ENCODE peak calls at places on chromosome 1, in ten cellular contexts. One of them, this sample, is unnamed.
A peak's percentile ranks its signal among the peaks of the same experiment; 100 is the strongest.

GRCh38 chr1:178768423-178768822 is 43.4 kb downstream of the RALGPS2 start:
- DNase-seq in GM13976: peak; percentile 61
- DNase-seq in NCI-H1105 treated with DMSO at 0.1 percent for 48 hours: peak; percentile 52
- DNase-seq in glutamatergic neuron: no peak
- DNase-seq in NCI-H1694 treated with DMSO at 0.1 percent for 48 hours: peak; percentile 19
- DNase-seq in NCI-H2107: peak; percentile 12
- DNase-seq in OCI-LY7: peak; percentile 46
- DNase-seq in GM23248: peak; percentile 58
- DNase-seq in activated naive CD4-positive, alpha-beta T cell treated with anti-CD3 and anti-CD28 coated beads, Interleukin-2, amount 10 ng/mL, durations not matched to agents 7 days and 5 days: peak; percentile 37
- DNase-seq in heart left ventricle: peak; percentile 42
- DNase-seq in this sample: peak; percentile 29

GRCh38 chr1:77888071-77888428 is 374 bp upstream of the NEXN start:
- DNase-seq in GM13976: peak; percentile 35
- DNase-seq in NCI-H1105 treated with DMSO at 0.1 percent for 48 hours: no peak
- DNase-seq in glutamatergic neuron: no peak
- DNase-seq in NCI-H1694 treated with DMSO at 0.1 percent for 48 hours: no peak
- DNase-seq in NCI-H2107: no peak
- DNase-seq in OCI-LY7: no peak
- DNase-seq in GM23248: peak; percentile 80
- DNase-seq in activated naive CD4-positive, alpha-beta T cell treated with anti-CD3 and anti-CD28 coated beads, Interleukin-2, amount 10 ng/mL, durations not matched to agents 7 days and 5 days: no peak
- DNase-seq in heart left ventricle: no peak
- DNase-seq in this sample: no peak

GRCh38 chr1:64516803-64517568 is 47.1 kb downstream of the CACHD1 start:
- DNase-seq in GM13976: no peak
- DNase-seq in NCI-H1105 treated with DMSO at 0.1 percent for 48 hours: no peak
- DNase-seq in glutamatergic neuron: no peak
- DNase-seq in NCI-H1694 treated with DMSO at 0.1 percent for 48 hours: no peak
- DNase-seq in NCI-H2107: no peak
- DNase-seq in OCI-LY7: no peak
- DNase-seq in GM23248: peak; percentile 73
- DNase-seq in activated naive CD4-positive, alpha-beta T cell treated with anti-CD3 and anti-CD28 coated beads, Interleukin-2, amount 10 ng/mL, durations not matched to agents 7 days and 5 days: no peak
- DNase-seq in heart left ventricle: no peak
- DNase-seq in this sample: no peak

GRCh38 chr1:8351693-8352470 is 34.0 kb downstream of the SLC45A1 start:
- DNase-seq in GM13976: no peak
- DNase-seq in NCI-H1105 treated with DMSO at 0.1 percent for 48 hours: no peak
- DNase-seq in glutamatergic neuron: peak; percentile 79
- DNase-seq in NCI-H1694 treated with DMSO at 0.1 percent for 48 hours: no peak
- DNase-seq in NCI-H2107: no peak
- DNase-seq in OCI-LY7: peak; percentile 47
- DNase-seq in GM23248: peak; percentile 44
- DNase-seq in activated naive CD4-positive, alpha-beta T cell treated with anti-CD3 and anti-CD28 coated beads, Interleukin-2, amount 10 ng/mL, durations not matched to agents 7 days and 5 days: no peak
- DNase-seq in heart left ventricle: no peak
- DNase-seq in this sample: no peak

GRCh38 chr1:29674625-29675326 is 438.5 kb downstream of the PTPRU start:
- DNase-seq in GM13976: no peak
- DNase-seq in NCI-H1105 treated with DMSO at 0.1 percent for 48 hours: no peak
- DNase-seq in glutamatergic neuron: no peak
- DNase-seq in NCI-H1694 treated with DMSO at 0.1 percent for 48 hours: no peak
- DNase-seq in NCI-H2107: no peak
- DNase-seq in OCI-LY7: no peak
- DNase-seq in GM23248: no peak
- DNase-seq in activated naive CD4-positive, alpha-beta T cell treated with anti-CD3 and anti-CD28 coated beads, Interleukin-2, amount 10 ng/mL, durations not matched to agents 7 days and 5 days: no peak
- DNase-seq in heart left ventricle: peak; percentile 26
- DNase-seq in this sample: no peak

GRCh38 chr1:44947060-44947773 is 39.2 kb downstream of the EIF2B3 start:
- DNase-seq in GM13976: no peak
- DNase-seq in NCI-H1105 treated with DMSO at 0.1 percent for 48 hours: peak; percentile 76
- DNase-seq in glutamatergic neuron: no peak
- DNase-seq in NCI-H1694 treated with DMSO at 0.1 percent for 48 hours: peak; percentile 99
- DNase-seq in NCI-H2107: no peak
- DNase-seq in OCI-LY7: no peak
- DNase-seq in GM23248: peak; percentile 63
- DNase-seq in activated naive CD4-positive, alpha-beta T cell treated with anti-CD3 and anti-CD28 coated beads, Interleukin-2, amount 10 ng/mL, durations not matched to agents 7 days and 5 days: no peak
- DNase-seq in heart left ventricle: no peak
- DNase-seq in this sample: peak; percentile 1

GRCh38 chr1:73044241-73044640 is 761.9 kb upstream of the NEGR1 start:
- DNase-seq in GM13976: no peak
- DNase-seq in NCI-H1105 treated with DMSO at 0.1 percent for 48 hours: no peak
- DNase-seq in glutamatergic neuron: no peak
- DNase-seq in NCI-H1694 treated with DMSO at 0.1 percent for 48 hours: no peak
- DNase-seq in NCI-H2107: no peak
- DNase-seq in OCI-LY7: no peak
- DNase-seq in GM23248: no peak
- DNase-seq in activated naive CD4-positive, alpha-beta T cell treated with anti-CD3 and anti-CD28 coated beads, Interleukin-2, amount 10 ng/mL, durations not matched to agents 7 days and 5 days: no peak
- DNase-seq in heart left ventricle: peak; percentile 32
- DNase-seq in this sample: no peak

GRCh38 chr1:19313961-19314882 is 2.1 kb downstream of the SLC66A1 start:
- DNase-seq in GM13976: no peak
- DNase-seq in NCI-H1105 treated with DMSO at 0.1 percent for 48 hours: no peak
- DNase-seq in glutamatergic neuron: no peak
- DNase-seq in NCI-H1694 treated with DMSO at 0.1 percent for 48 hours: no peak
- DNase-seq in NCI-H2107: no peak
- DNase-seq in OCI-LY7: peak; percentile 68
- DNase-seq in GM23248: no peak
- DNase-seq in activated naive CD4-positive, alpha-beta T cell treated with anti-CD3 and anti-CD28 coated beads, Interleukin-2, amount 10 ng/mL, durations not matched to agents 7 days and 5 days: no peak
- DNase-seq in heart left ventricle: no peak
- DNase-seq in this sample: no peak

GRCh38 chr1:211551628-211552465 is 27.1 kb downstream of the SLC30A1 start:
- DNase-seq in GM13976: no peak
- DNase-seq in NCI-H1105 treated with DMSO at 0.1 percent for 48 hours: no peak
- DNase-seq in glutamatergic neuron: no peak
- DNase-seq in NCI-H1694 treated with DMSO at 0.1 percent for 48 hours: no peak
- DNase-seq in NCI-H2107: no peak
- DNase-seq in OCI-LY7: no peak
- DNase-seq in GM23248: peak; percentile 60
- DNase-seq in activated naive CD4-positive, alpha-beta T cell treated with anti-CD3 and anti-CD28 coated beads, Interleukin-2, amount 10 ng/mL, durations not matched to agents 7 days and 5 days: no peak
- DNase-seq in heart left ventricle: no peak
- DNase-seq in this sample: no peak

This sample was measured in globus pallidus.